ENCODE peak calls at places on chromosomes 4 and X, in four cellular contexts. C, V, B and Y are unnamed samples.

GRCh38 chr4:173924561-173924960 is 358.9 kb downstream of the FBXO8 start:
- DNase-seq in C (no peak), V (no peak), B (no peak), Y (no peak)

GRCh38 chr4:155408796-155409195 is 32.0 kb upstream of the MAP9 start:
- DNase-seq in C (no peak), V (no peak), B (no peak), Y (no peak)

GRCh38 chr4:137203601-137204000 is 328.7 kb downstream of the PCDH18 start:
- DNase-seq in C (no peak), V (no peak), B (peak), Y (no peak)

GRCh38 chrX:402857-403256 is 16.1 kb upstream of the PPP2R3B start:
- DNase-seq in C (no peak), V (no peak), B (no peak), Y (no peak)

GRCh38 chr4:94623507-94623906 is 134.2 kb upstream of the BMPR1B start:
- DNase-seq in C (no peak), V (no peak), B (no peak), Y (no peak)

GRCh38 chr4:85210353-85210752 is 243.9 kb upstream of the WDFY3 start:
- DNase-seq in C (no peak), V (no peak), B (no peak), Y (no peak)

GRCh38 chrX:11791090-11791489 is 33.1 kb downstream of the MSL3 start:
- DNase-seq in C (no peak), V (no peak), B (no peak), Y (no peak)

GRCh38 chrX:129565046-129565649 is 25.1 kb downstream of the OCRL start:
- DNase-seq in C (peak), V (no peak), B (no peak), Y (no peak)

GRCh38 chr4:143224255-143224654 is 39.5 kb downstream of the USP38 start:
- DNase-seq in C (no peak), V (no peak), B (no peak), Y (no peak)

GRCh38 chr4:155705664-155706063 is 39.0 kb downstream of the GUCY1A1 start:
- DNase-seq in C (no peak), V (no peak), B (no peak), Y (no peak)

GRCh38 chr4:95318044-95318443 is 230.7 kb downstream of the UNC5C start:
- DNase-seq in C (no peak), V (no peak), B (no peak), Y (no peak)

GRCh38 chrX:12958059-12958458 is 16.9 kb upstream of the TMSB4X start:
- DNase-seq in C (no peak), V (no peak), B (no peak), Y (no peak)
- H3K4me3 ChIP-seq in C (no peak), V (no peak), B (no peak), Y (no peak)

DNA sequence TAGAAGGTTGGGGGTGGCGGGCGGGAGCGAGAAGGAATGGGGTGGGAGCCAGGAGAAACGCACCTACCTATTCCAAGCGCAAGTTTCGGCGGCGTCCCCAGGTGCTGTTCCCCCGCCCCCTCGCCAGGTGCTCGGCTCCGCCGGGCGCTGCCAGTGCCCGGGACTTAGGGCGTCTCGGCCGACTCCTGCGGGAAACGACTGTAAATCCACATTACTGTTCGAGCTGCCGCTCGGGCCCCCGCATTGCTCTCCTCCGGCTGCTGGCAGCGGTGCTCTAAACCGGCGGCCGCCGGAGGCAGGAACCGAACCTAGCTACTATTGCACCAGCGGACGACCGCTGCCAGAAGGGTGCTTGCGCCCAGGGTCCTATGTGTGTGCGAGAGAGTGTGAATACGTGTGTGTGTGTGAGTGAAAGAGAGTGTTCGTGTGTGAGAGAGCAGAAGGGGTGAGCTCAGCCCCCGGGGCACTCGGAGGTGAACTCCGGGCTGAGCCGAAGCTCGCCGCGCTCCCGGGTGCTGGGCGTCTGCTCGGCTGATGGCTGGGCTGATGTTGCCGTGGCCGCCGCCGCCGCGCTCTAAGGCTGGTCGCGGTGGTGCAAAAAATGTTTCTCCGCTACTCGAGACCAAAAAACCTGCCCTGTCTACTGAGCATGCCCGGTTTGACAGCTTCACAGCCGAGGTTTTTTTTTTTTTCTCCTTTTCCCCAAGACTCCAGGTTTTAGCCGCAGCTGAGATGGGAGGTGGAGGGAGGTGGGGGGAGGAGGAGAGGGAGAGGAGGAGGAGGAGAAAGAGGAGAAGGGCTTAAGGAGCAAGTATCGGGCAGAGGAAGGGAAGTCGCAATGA is 115.7 kb upstream of the TEX13C start:
- DNase-seq in C (no peak), V (no peak), B (no peak), Y (peak)
- H3K4me3 ChIP-seq in C (peak), V (peak), B (no peak), Y (peak)

GRCh38 chr4:169210516-169211108 is 60.1 kb downstream of the SH3RF1 start:
- DNase-seq in C (no peak), V (no peak), B (no peak), Y (no peak)
- H3K4me3 ChIP-seq in C (no peak), V (no peak), B (no peak), Y (no peak)

GRCh38 chrX:8914636-8915035 is 113.5 kb upstream of the FAM9A start:
- DNase-seq in C (no peak), V (no peak), B (no peak), Y (no peak)
- H3K4me3 ChIP-seq in C (no peak), V (no peak), B (no peak), Y (no peak)

GRCh38 chr4:76463568-76463967 is 28.5 kb downstream of the SHROOM3 start:
- DNase-seq in C (no peak), V (no peak), B (no peak), Y (no peak)
- H3K4me3 ChIP-seq in C (no peak), V (no peak), B (no peak), Y (no peak)